ENCODE peak calls at places on chromosome 14, in ten cellular contexts. E is spleen, M is heart left ventricle, I is lower lobe of right lung, G is mammary epithelial cell, X is cardiac muscle cell, U is body of pancreas, F is PC-9, Y is PC-3, W is mesendoderm. S is an unnamed sample.

GRCh38 chr14:22272408-22272807 is 316.6 kb downstream of the DAD1 start:
- DNase-seq in Y (no peak), I (no peak), U (no peak), X (no peak), E (no peak), F (no peak), W (no peak), G (no peak), M (no peak), S (no peak)

GRCh38 chr14:66311935-66312334 is 174.2 kb upstream of the CCDC196 start:
- DNase-seq in W (no peak), M (no peak), I (no peak), X (no peak), E (no peak), G (no peak), F (no peak), Y (no peak), U (no peak), S (no peak)

GRCh38 chr14:95519699-95520098 is 3.2 kb upstream of the SYNE3 start:
- DNase-seq in X (peak; percentile 86), W (no peak), F (no peak), U (peak; percentile 50), M (peak; percentile 83), Y (peak; percentile 79), I (peak; percentile 73), G (peak; percentile 72), E (peak; percentile 87), S (no peak)

GRCh38 chr14:88322505-88323085 is 474 bp downstream of the KCNK10 start:
- DNase-seq in E (no peak), W (no peak), M (no peak), X (no peak), I (no peak), F (no peak), U (no peak), Y (no peak), G (no peak), S (no peak)

GRCh38 chr14:73740921-73741326 is 26.7 kb upstream of the PNMA1 start:
- DNase-seq in U (peak; percentile 90), I (peak; percentile 89), E (peak; percentile 80), Y (peak; percentile 91), G (peak; percentile 81), X (peak; percentile 65), M (peak; percentile 81), F (peak; percentile 91), W (peak; percentile 67), S (peak; percentile 94)

GRCh38 chr14:99261916-99262787 is 9.8 kb downstream of the BCL11B start:
- DNase-seq in I (no peak), W (no peak), E (peak; percentile 81), X (no peak), Y (no peak), M (no peak), F (no peak), U (no peak), G (no peak), S (no peak)

GRCh38 chr14:30298266-30298795 is 260.6 kb upstream of the G2E3 start:
- DNase-seq in E (no peak), Y (no peak), G (peak; percentile 54), X (no peak), F (no peak), U (no peak), M (no peak), I (no peak), W (peak; percentile 74), S (no peak)

GRCh38 chr14:99224116-99224910 is 47.7 kb downstream of the BCL11B start:
- DNase-seq in F (no peak), M (no peak), U (no peak), G (no peak), I (no peak), Y (no peak), X (no peak), W (peak; percentile 76), E (no peak), S (no peak)

DNA sequence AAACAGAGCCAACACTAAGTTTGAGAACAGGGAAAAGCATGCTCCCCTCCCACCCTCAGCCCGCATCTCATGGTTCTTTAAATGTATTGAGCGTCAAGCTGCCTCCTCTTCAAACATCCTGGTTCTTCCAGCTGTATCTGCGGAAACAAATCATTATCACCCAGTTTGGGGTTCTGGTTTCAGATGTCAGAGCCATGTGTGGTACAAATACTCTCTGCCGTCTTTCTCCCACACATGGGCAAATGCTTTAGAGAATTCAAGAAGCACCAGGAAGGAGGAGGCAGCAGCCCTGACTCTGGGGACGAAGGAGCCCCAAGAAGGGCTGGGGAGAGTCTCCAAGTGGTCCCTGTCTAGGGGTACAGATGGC is 29.2 kb downstream of the JDP2 start:
- DNase-seq in W (peak; percentile 17), F (no peak), E (no peak), U (no peak), I (no peak), G (no peak), X (no peak), M (no peak), Y (no peak), S (no peak)
- H3K4me1 ChIP-seq in W (peaks cover 7% of the 10 kb centered on the region), F (peaks cover 96% of the 10 kb centered on the region), E (peaks cover 34% of the 10 kb centered on the region), U (peaks cover 92% of the 10 kb centered on the region), I (peaks cover 72% of the 10 kb centered on the region), G (peaks cover 16% of the 10 kb centered on the region), X (peaks cover 27% of the 10 kb centered on the region), M (peaks cover 78% of the 10 kb centered on the region), Y (peaks cover 8% of the 10 kb centered on the region), S (peaks cover 41% of the 10 kb centered on the region)

DNA sequence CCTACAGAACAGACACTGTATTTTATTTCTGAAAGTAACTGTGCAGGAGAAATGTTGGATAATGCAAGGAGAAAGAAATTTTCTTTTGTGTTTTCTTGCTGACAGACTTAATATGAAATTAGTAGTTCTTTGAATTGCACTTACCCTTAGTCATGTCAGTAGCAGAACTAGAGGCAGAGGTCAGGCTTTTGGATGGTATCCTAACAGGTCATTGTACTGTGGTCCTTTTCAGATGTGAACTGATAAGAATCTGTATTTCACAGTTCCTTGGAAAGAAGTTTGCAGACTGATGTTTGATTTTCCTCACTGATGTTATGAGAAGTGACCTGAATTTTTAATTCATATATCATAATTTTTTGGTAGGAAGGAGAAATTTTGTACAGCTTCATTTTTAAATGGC is 46.0 kb downstream of the VRK1 start:
- DNase-seq in E (no peak), M (no peak), I (no peak), F (no peak), U (no peak), G (no peak), W (no peak), X (no peak), Y (no peak), S (no peak)
- H3K36me3 ChIP-seq in E (peaks cover 11% of the 10 kb centered on the region), M (no peaks in the 10 kb centered on the region), I (peaks cover 11% of the 10 kb centered on the region), F (peaks cover 4% of the 10 kb centered on the region), U (no peaks in the 10 kb centered on the region), G (peaks cover 12% of the 10 kb centered on the region), W (no peaks in the 10 kb centered on the region), X (no peaks in the 10 kb centered on the region), Y (peaks cover 46% of the 10 kb centered on the region), S (no peaks in the 10 kb centered on the region)

GRCh38 chr14:104422301-104423223 is 157.0 kb upstream of the C14orf180 start:
- DNase-seq in W (no peak), I (no peak), X (no peak), G (no peak), Y (no peak), U (no peak), E (no peak), F (no peak), M (no peak), S (no peak)

GRCh38 chr14:104425171-104425681 is 154.3 kb upstream of the C14orf180 start:
- DNase-seq in W (no peak), F (no peak), U (no peak), E (no peak), Y (no peak), X (no peak), G (no peak), M (no peak), I (no peak), S (no peak)

GRCh38 chr14:104423224-104423681 is 156.3 kb upstream of the C14orf180 start:
- DNase-seq in W (no peak), X (no peak), U (no peak), G (no peak), M (no peak), Y (no peak), F (no peak), I (no peak), E (no peak), S (no peak)

GRCh38 chr14:104424406-104425072 is 155.0 kb upstream of the C14orf180 start:
- DNase-seq in Y (no peak), M (no peak), E (no peak), I (no peak), F (no peak), W (no peak), U (no peak), X (peak; percentile 29), G (no peak), S (no peak)

DNA sequence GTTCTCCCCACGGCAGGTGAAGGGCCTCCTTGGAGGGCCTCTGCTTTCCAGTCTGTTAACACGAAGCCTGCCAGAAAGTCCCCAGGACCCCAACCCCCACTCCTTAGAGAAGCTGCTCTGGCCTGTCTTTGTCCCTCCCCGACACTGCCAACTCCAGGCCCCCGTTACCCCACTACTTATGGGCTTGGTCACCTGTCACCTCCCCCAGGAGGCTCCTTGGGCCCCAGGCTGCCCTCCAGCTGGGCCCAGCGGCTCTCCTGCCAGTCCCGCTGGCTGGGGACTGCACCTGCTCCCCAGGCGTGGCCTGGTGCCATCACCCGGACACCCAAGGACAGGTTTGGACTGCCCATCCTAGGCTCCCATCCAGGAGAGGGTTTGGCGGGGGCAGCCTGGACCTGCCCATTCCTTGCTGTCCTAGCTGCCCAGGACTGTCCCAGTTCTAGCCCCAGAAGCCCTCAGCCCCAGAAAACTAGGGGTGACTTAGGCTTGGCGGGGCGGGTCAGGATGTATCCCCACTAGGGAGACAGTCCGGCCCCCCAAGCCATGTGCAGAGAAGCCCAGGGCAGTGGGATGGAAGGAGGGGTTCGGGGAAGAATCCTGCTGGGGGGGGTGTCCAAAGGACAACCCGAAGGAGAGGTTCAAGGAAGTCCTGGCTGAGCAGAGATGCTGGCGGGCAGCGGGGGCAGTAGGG is 155.7 kb upstream of the C14orf180 start:
- DNase-seq in U (no peak), M (no peak), G (no peak), W (no peak), F (no peak), Y (no peak), I (no peak), E (no peak), X (no peak), S (no peak)
- H3K4me1 ChIP-seq in U (no peaks in the 10 kb centered on the region), M (peaks cover 10% of the 10 kb centered on the region), G (no peaks in the 10 kb centered on the region), W (no peaks in the 10 kb centered on the region), F (no peaks in the 10 kb centered on the region), Y (no peaks in the 10 kb centered on the region), I (peaks cover 6% of the 10 kb centered on the region), E (no peaks in the 10 kb centered on the region), X (peaks cover 6% of the 10 kb centered on the region), S (no peaks in the 10 kb centered on the region)

DNA sequence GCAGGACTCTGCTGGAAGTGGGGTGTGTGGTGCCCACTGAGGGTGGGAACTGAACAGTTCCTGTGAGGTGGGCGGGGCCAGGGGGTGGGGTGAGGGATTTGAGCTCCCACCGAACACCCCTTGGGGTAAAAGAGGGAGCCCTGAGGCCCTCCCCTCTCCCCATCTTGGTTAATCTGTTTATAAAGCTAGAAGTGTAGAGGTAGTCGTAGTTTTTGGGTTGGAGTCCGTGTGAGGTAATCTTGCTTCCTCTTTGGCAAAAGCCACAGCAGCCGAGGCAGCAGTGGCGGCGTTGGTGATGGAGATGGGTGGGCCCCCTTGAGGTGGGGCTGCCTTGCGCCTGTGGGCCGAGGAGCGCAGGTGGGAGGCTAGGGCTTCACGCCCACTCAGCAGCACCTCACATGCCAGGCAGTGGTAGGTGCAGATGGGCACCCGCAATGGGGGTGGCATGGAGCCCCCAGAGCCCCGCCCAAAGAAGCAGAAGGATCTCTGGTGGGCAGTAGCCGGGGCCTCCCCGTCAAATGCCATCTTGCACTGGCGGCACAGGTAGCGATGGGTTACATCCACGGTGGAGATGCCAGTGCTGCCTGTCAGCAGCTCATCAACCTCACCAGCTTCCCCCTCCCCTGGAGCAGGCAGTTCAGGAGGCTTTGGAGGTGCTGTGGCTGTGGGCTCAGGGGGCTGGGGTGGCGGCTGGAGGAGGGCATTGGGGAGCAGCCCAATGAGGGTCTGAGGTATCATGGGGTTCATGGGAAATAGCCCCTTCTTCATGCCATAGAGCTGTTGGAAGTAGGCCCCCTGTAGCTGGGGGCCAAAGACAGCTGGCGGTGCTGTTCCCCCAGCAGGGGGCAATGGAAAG is 29.6 kb downstream of the ZFHX2 start:
- DNase-seq in W (no peak), M (no peak), I (no peak), F (no peak), U (no peak), G (no peak), Y (no peak), E (no peak), X (no peak), S (no peak)
- H3K36me3 ChIP-seq in W (peaks cover 2% of the 10 kb centered on the region), M (no peaks in the 10 kb centered on the region), I (no peaks in the 10 kb centered on the region), F (no peaks in the 10 kb centered on the region), U (no peaks in the 10 kb centered on the region), G (no peaks in the 10 kb centered on the region), Y (no peaks in the 10 kb centered on the region), E (no peaks in the 10 kb centered on the region), X (no peaks in the 10 kb centered on the region), S (no peaks in the 10 kb centered on the region)

S was measured in Caco-2.